ENCODE peak calls at places on chromosomes 7 and 10, in ten cellular contexts. W is lower lobe of right lung, H is cardiac muscle cell, Q is HCT116, L is heart left ventricle, P is uterus, F is brain microvascular endothelial cell, U is mammary epithelial cell, R is SK-N-SH, V is upper lobe of right lung. M is an unnamed sample. For H3K27me3, the result is how much of the 10 kb centered on the place peaks cover.

GRCh38 chr7:107029764-107030286 is 14.7 kb upstream of the PRKAR2B start:
- DNase-seq in W (no peak), H (peak), Q (no peak), L (no peak), P (no peak), F (no peak), U (no peak), R (no peak), V (no peak), M (no peak)

GRCh38 chr10:117126034-117126433 is 12.0 kb downstream of the VAX1 start:
- DNase-seq in W (no peak), H (no peak), Q (no peak), L (peak), P (no peak), F (no peak), U (no peak), R (no peak), V (no peak), M (no peak)

GRCh38 chr7:84207025-84207424 is 12.4 kb upstream of the SEMA3A start:
- DNase-seq in W (no peak), H (no peak), Q (no peak), L (no peak), P (no peak), F (no peak), U (no peak), R (no peak), V (no peak), M (peak)

GRCh38 chr7:157930441-157930840 is 593.6 kb downstream of the DNAJB6 start:
- DNase-seq in W (no peak), H (no peak), Q (no peak), L (no peak), P (no peak), F (no peak), U (no peak), R (no peak), V (no peak), M (no peak)

GRCh38 chr10:29688230-29688634 is 53.5 kb upstream of the SVIL start:
- DNase-seq in W (no peak), H (peak), Q (peak), L (no peak), P (no peak), F (no peak), U (no peak), R (peak), V (no peak), M (no peak)

GRCh38 chr7:45645141-45645969 is 71.2 kb downstream of the ADCY1 start:
- DNase-seq in W (no peak), H (no peak), Q (no peak), L (no peak), P (no peak), F (no peak), U (no peak), R (no peak), V (no peak), M (no peak)

GRCh38 chr7:43583424-43584199 is 704 bp downstream of the STK17A start:
- DNase-seq in W (peak), H (peak), Q (no peak), L (peak), P (peak), F (no peak), U (peak), R (peak), V (peak), M (no peak)

GRCh38 chr10:3749597-3750351 is 35.2 kb downstream of the KLF6 start:
- DNase-seq in W (no peak), H (peak), Q (no peak), L (peak), P (peak), F (peak), U (no peak), R (no peak), V (no peak), M (peak)

GRCh38 chr10:104639595-104640338 is 1.3 kb upstream of the SORCS3 start:
- DNase-seq in W (no peak), H (peak), Q (no peak), L (no peak), P (no peak), F (no peak), U (no peak), R (peak), V (no peak), M (no peak)

GRCh38 chr10:28678687-28679457 is 1.6 kb downstream of the BAMBI start:
- DNase-seq in W (no peak), H (peak), Q (no peak), L (no peak), P (no peak), F (no peak), U (peak), R (no peak), V (no peak), M (no peak)

GRCh38 chr7:131895541-131896173 is 339.2 kb upstream of the PODXL start:
- DNase-seq in W (no peak), H (no peak), Q (peak), L (no peak), P (no peak), F (peak), U (peak), R (no peak), V (no peak), M (peak)

GRCh38 chr7:6258440-6259182 is 13.8 kb downstream of the CYTH3 start:
- DNase-seq in W (no peak), H (no peak), Q (no peak), L (no peak), P (no peak), F (peak), U (no peak), R (no peak), V (no peak), M (no peak)

GRCh38 chr10:118873738-118874105 is 119.0 kb upstream of the CACUL1 start:
- DNase-seq in W (no peak), H (no peak), Q (no peak), L (no peak), P (no peak), F (no peak), U (peak), R (no peak), V (no peak), M (peak)

GRCh38 chr10:94780844-94781243 is 18.4 kb downstream of the CYP2C19 start:
- DNase-seq in W (no peak), H (no peak), Q (no peak), L (no peak), P (no peak), F (no peak), U (no peak), R (no peak), V (no peak), M (no peak)

GRCh38 chr10:13527864-13528137 is 1.0 kb downstream of the BEND7 start:
- DNase-seq in W (no peak), H (no peak), Q (no peak), L (no peak), P (no peak), F (no peak), U (peak), R (no peak), V (no peak), M (no peak)

GRCh38 chr10:67520924-67521520 is 175.0 kb downstream of the CTNNA3 start:
- DNase-seq in W (no peak), H (peak), Q (peak), L (no peak), P (no peak), F (peak), U (peak), R (peak), V (no peak), M (peak)

GRCh38 chr10:13829790-13830189 is 243.0 kb downstream of the PRPF18 start:
- DNase-seq in W (no peak), H (no peak), Q (no peak), L (no peak), P (no peak), F (no peak), U (no peak), R (no peak), V (no peak), M (no peak)

GRCh38 chr10:35460852-35461460 is 124.6 kb downstream of the CCNY start:
- DNase-seq in W (no peak), H (no peak), Q (no peak), L (no peak), P (no peak), F (no peak), U (no peak), R (no peak), V (no peak), M (no peak)

GRCh38 chr7:51141451-51141971 is 175.1 kb downstream of the COBL start:
- DNase-seq in W (no peak), H (peak), Q (no peak), L (no peak), P (no peak), F (peak), U (peak), R (no peak), V (no peak), M (peak)

GRCh38 chr10:114504769-114505579 is 100.7 kb upstream of the AFAP1L2 start:
- DNase-seq in W (no peak), H (no peak), Q (no peak), L (no peak), P (no peak), F (peak), U (peak), R (no peak), V (no peak), M (peak)

GRCh38 chr7:69932034-69932628 is 333.9 kb downstream of the AUTS2 start:
- DNase-seq in W (no peak), H (peak), Q (no peak), L (no peak), P (peak), F (peak), U (no peak), R (peak), V (no peak), M (peak)

GRCh38 chr7:4209126-4209525 is 473.0 kb upstream of the FOXK1 start:
- DNase-seq in W (no peak), H (no peak), Q (no peak), L (no peak), P (no peak), F (no peak), U (no peak), R (no peak), V (peak), M (no peak)

GRCh38 chr7:36809064-36809463 is 84.8 kb upstream of the AOAH start:
- DNase-seq in W (no peak), H (no peak), Q (no peak), L (no peak), P (no peak), F (no peak), U (no peak), R (no peak), V (no peak), M (no peak)

GRCh38 chr10:48501806-48502771 is 102.8 kb downstream of the ARHGAP22 start:
- DNase-seq in W (no peak), H (peak), Q (no peak), L (no peak), P (no peak), F (no peak), U (no peak), R (no peak), V (no peak), M (no peak)

GRCh38 chr7:127361736-127362135 is 30.8 kb downstream of the ZNF800 start:
- DNase-seq in W (no peak), H (no peak), Q (no peak), L (no peak), P (no peak), F (no peak), U (no peak), R (no peak), V (no peak), M (no peak)

GRCh38 chr10:69649771-69650550 is 19.9 kb downstream of the FAM241B start:
- DNase-seq in W (no peak), H (peak), Q (no peak), L (no peak), P (no peak), F (no peak), U (no peak), R (no peak), V (no peak), M (no peak)

GRCh38 chr7:10767771-10768170 is 205.9 kb upstream of the PHF14 start:
- DNase-seq in W (no peak), H (no peak), Q (no peak), L (no peak), P (no peak), F (peak), U (no peak), R (no peak), V (no peak), M (peak)

GRCh38 chr7:48443051-48443450 is 271.8 kb downstream of the ABCA13 start:
- DNase-seq in W (no peak), H (no peak), Q (no peak), L (no peak), P (no peak), F (no peak), U (no peak), R (no peak), V (no peak), M (no peak)

GRCh38 chr7:48438196-48438595 is 266.9 kb downstream of the ABCA13 start:
- DNase-seq in W (no peak), H (no peak), Q (no peak), L (no peak), P (no peak), F (no peak), U (no peak), R (no peak), V (no peak), M (no peak)

GRCh38 chr7:48441848-48442492 is 270.7 kb downstream of the ABCA13 start:
- DNase-seq in W (no peak), H (no peak), Q (no peak), L (no peak), P (no peak), F (no peak), U (no peak), R (no peak), V (no peak), M (no peak)
- H3K4me3 ChIP-seq in W (no peak), H (no peak), Q (no peak), L (no peak), P (no peak), F (no peak), U (no peak), R (no peak), V (no peak), M (no peak)

GRCh38 chr10:73244866-73245477 is 2.1 kb downstream of the DNAJC9 start:
- DNase-seq in W (no peak), H (no peak), Q (no peak), L (no peak), P (no peak), F (no peak), U (no peak), R (no peak), V (no peak), M (no peak)

GRCh38 chr10:73247509-73248258 is 629 bp upstream of the DNAJC9 start:
- DNase-seq in W (no peak), H (no peak), Q (no peak), L (no peak), P (no peak), F (no peak), U (no peak), R (no peak), V (no peak), M (no peak)

GRCh38 chr10:73246322-73246782 is 703 bp downstream of the DNAJC9 start:
- DNase-seq in W (no peak), H (no peak), Q (no peak), L (no peak), P (no peak), F (no peak), U (peak), R (no peak), V (no peak), M (no peak)

GRCh38 chr10:73248259-73248724 is 1.2 kb upstream of the DNAJC9 start:
- DNase-seq in W (no peak), H (no peak), Q (no peak), L (no peak), P (no peak), F (no peak), U (no peak), R (no peak), V (no peak), M (no peak)

DNA sequence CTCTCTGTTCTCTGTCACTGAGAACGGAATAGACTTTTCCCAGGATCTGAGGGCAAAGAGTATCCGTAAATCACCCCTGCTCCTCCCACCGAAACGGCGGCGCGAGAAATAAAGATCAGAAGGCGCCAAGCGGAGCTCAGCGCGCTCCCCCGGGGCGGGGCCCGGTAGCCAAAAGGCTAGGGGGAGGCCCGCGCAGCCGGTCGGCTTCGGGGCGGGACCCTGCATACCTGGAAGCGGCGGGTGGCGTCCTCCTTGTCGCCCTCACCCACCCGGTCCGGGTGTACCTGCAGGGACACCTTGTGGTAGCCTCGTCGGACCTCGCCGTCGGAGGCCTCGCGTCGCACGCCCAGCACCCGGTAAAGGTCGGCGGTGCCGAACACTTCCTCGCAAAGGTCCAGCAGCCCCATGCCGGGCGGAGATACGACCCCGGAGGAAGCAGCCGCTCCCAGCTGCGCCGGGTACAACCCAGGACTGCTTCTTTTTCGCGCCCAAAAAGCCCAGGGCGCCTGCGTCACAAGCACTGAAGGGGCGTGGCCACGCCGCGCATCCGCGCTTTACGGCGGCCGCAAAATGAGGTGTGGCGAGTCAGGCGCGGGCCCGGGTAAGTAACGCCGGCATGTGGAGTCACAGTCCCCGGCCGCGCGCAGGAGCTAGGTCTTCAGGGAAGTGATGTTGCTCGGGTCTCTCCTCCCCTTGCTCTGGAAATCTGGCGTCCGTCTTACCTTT is at the start of gene DNAJC9:
- DNase-seq in W (peak), H (peak), Q (peak), L (peak), P (peak), F (peak), U (peak), R (peak), V (peak), M (peak)
- TF ChIP-seq CTCF in W (no peak), H (no peak), Q (peak), L (no peak), P (peak), F (no peak), U (peak), R (peak), V (peak), M (peak)

GRCh38 chr10:8035641-8036520 is 18.6 kb upstream of the GATA3 start:
- DNase-seq in W (no peak), H (peak), Q (no peak), L (no peak), P (no peak), F (no peak), U (no peak), R (no peak), V (no peak), M (no peak)
- H3K27me3 ChIP-seq in W (half or more), H (half or more), Q (under half), L (half or more), P (under half), F (half or more), U (under half), R (under half), V (half or more), M (half or more)

GRCh38 chr7:14905764-14906163 is 3.2 kb upstream of the DGKB start:
- DNase-seq in W (no peak), H (no peak), Q (no peak), L (no peak), P (no peak), F (no peak), U (no peak), R (no peak), V (no peak), M (no peak)

GRCh38 chr7:14899065-14899464 is 3.5 kb downstream of the DGKB start:
- DNase-seq in W (no peak), H (no peak), Q (no peak), L (no peak), P (peak), F (no peak), U (no peak), R (no peak), V (no peak), M (no peak)

GRCh38 chr7:14900051-14900450 is 2.5 kb downstream of the DGKB start:
- DNase-seq in W (no peak), H (no peak), Q (no peak), L (no peak), P (no peak), F (no peak), U (peak), R (no peak), V (no peak), M (peak)

GRCh38 chr7:14902589-14902963 is at the start of gene DGKB:
- DNase-seq in W (peak), H (peak), Q (no peak), L (peak), P (peak), F (peak), U (no peak), R (peak), V (no peak), M (no peak)
- H3K4me3 ChIP-seq in W (no peak), H (peak), Q (no peak), L (peak), P (peak), F (peak), U (no peak), R (peak), V (no peak), M (no peak)

DNA sequence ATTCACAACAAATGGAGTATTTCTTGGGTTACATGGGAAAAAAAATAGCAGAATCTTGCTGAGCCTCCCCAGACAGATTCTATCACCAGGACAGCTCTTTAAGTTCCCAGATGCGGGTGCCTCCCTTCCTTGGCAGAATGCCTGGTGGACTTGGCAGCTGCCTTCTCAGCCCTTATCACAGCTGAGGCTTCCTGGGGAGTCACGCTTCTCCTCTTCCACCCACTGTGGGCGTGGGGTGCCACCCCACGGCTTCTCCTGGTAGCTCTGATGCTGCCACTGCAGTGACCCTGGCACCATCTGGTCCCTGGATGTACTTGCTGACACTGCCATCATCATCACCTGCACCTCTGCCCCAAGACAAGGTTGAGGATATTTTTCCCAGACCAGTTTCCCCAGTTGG is 16.2 kb upstream of the NME8 start:
- DNase-seq in W (peak), H (no peak), Q (no peak), L (peak), P (peak), F (peak), U (no peak), R (peak), V (peak), M (peak)
- TF ChIP-seq CTCF in W (peak), H (peak), Q (no peak), L (peak), P (peak), F (no peak), U (no peak), R (no peak), V (peak), M (peak)

GRCh38 chr7:141158562-141158961 is 84.7 kb downstream of the TMEM178B start:
- DNase-seq in W (no peak), H (no peak), Q (peak), L (no peak), P (no peak), F (peak), U (peak), R (no peak), V (no peak), M (peak)
- H3K27me3 ChIP-seq in W (under half), H (under half), Q (under half), L (under half), P (under half), F (under half), U (under half), R (under half), V (under half), M (under half)

M was measured in bronchial epithelial cell.